ENCODE peak calls at places on chromosomes 16 and 17, in four cellular contexts. M is H9, S is neuronal stem cell, B is Karpas-422. W is an unnamed sample. For H3K4me1, the result is how much of the 10 kb centered on the place peaks cover.

GRCh38 chr16:19923396-19923795 is 38.7 kb upstream of the GPRC5B start:
- DNase-seq in M (peak), S (no peak), B (no peak), W (no peak)

GRCh38 chr17:18093616-18094408 is 6.1 kb downstream of the DRG2 start:
- DNase-seq in M (peak), S (no peak), B (peak), W (peak)

GRCh38 chr16:1395444-1396074 is 18.9 kb downstream of the UNKL start:
- DNase-seq in M (no peak), S (no peak), B (no peak), W (no peak)

GRCh38 chr17:78322858-78323455 is 36.9 kb downstream of the SOCS3 start:
- DNase-seq in M (no peak), S (no peak), B (peak), W (no peak)

GRCh38 chr16:3134338-3135119 is at the start of gene ZNF213:
- DNase-seq in M (peak), S (peak), B (peak), W (peak)

GRCh38 chr17:82080048-82080788 is 14.6 kb upstream of the DUS1L start:
- DNase-seq in M (no peak), S (no peak), B (no peak), W (no peak)

GRCh38 chr17:75557075-75557851 is 30.3 kb upstream of the MYO15B start:
- DNase-seq in M (no peak), S (no peak), B (no peak), W (no peak)

GRCh38 chr17:45969726-45970125 is 29.3 kb upstream of the STH start:
- DNase-seq in M (no peak), S (no peak), B (no peak), W (no peak)

GRCh38 chr16:24975428-24975889 is 39.7 kb downstream of the ARHGAP17 start:
- DNase-seq in M (no peak), S (no peak), B (no peak), W (no peak)

GRCh38 chr16:83903739-83904138 is 4.8 kb downstream of the MLYCD start:
- DNase-seq in M (no peak), S (no peak), B (no peak), W (no peak)

GRCh38 chr17:46978489-46979022 is 497 bp downstream of the RPRML start:
- DNase-seq in M (peak), S (peak), B (no peak), W (no peak)

GRCh38 chr16:72991211-72991610 is 56.7 kb downstream of the ZFHX3 start:
- DNase-seq in M (no peak), S (no peak), B (no peak), W (no peak)

GRCh38 chr16:72990571-72990970 is 57.4 kb downstream of the ZFHX3 start:
- DNase-seq in M (no peak), S (no peak), B (no peak), W (no peak)

GRCh38 chr16:72990003-72990521 is 57.9 kb downstream of the ZFHX3 start:
- DNase-seq in M (no peak), S (no peak), B (no peak), W (peak)

GRCh38 chr16:72992142-72992601 is 55.8 kb downstream of the ZFHX3 start:
- DNase-seq in M (peak), S (peak), B (no peak), W (no peak)

DNA sequence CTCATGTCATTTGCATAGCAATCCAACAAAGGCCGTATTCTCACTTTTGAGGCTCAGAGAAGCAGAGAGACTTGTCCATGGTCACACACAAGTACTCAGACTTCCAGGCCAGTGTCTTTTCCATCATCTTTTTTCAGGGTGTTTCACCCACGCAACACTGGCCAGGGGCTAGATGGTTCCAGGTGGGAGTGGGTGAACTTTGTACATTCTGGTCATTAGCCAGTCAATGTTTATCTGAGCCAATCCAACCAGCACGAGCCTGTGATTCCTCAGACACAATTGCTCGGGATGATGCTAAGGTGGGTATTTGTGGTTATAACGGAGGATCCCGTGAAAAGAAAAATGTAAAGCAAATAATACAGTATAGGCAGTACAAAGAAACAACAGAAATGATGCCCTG is 56.3 kb downstream of the ZFHX3 start:
- DNase-seq in M (no peak), S (no peak), B (no peak), W (no peak)
- H3K4me1 ChIP-seq in M (under half), S (under half), B (under half), W (under half)

GRCh38 chr17:63944736-63945499 is 12.8 kb upstream of the CD79B start:
- DNase-seq in M (no peak), S (no peak), B (no peak), W (no peak)
- H3K4me2 ChIP-seq in M (no peak), S (no peak), B (no peak), W (no peak)

GRCh38 chr16:78955206-78955605 is 645.3 kb downstream of the MAF start:
- DNase-seq in M (no peak), S (no peak), B (no peak), W (no peak)

GRCh38 chr16:78957328-78958100 is 643.0 kb downstream of the MAF start:
- DNase-seq in M (no peak), S (peak), B (no peak), W (no peak)

GRCh38 chr16:78952630-78953029 is 647.9 kb downstream of the MAF start:
- DNase-seq in M (no peak), S (no peak), B (no peak), W (no peak)

GRCh38 chr16:78950768-78951167 is 649.8 kb downstream of the MAF start:
- DNase-seq in M (no peak), S (no peak), B (no peak), W (no peak)

GRCh38 chr16:78953526-78953925 is 647.0 kb downstream of the MAF start:
- DNase-seq in M (no peak), S (no peak), B (no peak), W (no peak)
- H3K4me1 ChIP-seq in M (under half), S (under half), B (under half), W (under half)

GRCh38 chr17:67490471-67490870 is 113.4 kb downstream of the PITPNC1 start:
- DNase-seq in M (peak), S (no peak), B (no peak), W (no peak)
- H3K4me2 ChIP-seq in M (peak), S (no peak), B (no peak), W (peak)

GRCh38 chr17:28949185-28950016 is 1.9 kb downstream of the PHF12 start:
- DNase-seq in M (peak), S (peak), B (peak), W (peak)

GRCh38 chr17:28948342-28948741 is 3.0 kb downstream of the PHF12 start:
- DNase-seq in M (no peak), S (no peak), B (no peak), W (peak)

GRCh38 chr17:28950017-28950751 is 1.1 kb downstream of the PHF12 start:
- DNase-seq in M (peak), S (peak), B (peak), W (peak)

GRCh38 chr17:28947639-28948038 is 3.7 kb downstream of the PHF12 start:
- DNase-seq in M (no peak), S (no peak), B (no peak), W (no peak)

GRCh38 chr17:28948873-28949184 is 2.5 kb downstream of the PHF12 start:
- DNase-seq in M (peak), S (peak), B (no peak), W (no peak)
- H3K4me1 ChIP-seq in M (under half), S (under half), B (half or more), W (under half)

GRCh38 chr17:13589658-13590057 is 12.1 kb downstream of the HS3ST3A1 start:
- DNase-seq in M (no peak), S (no peak), B (no peak), W (no peak)
- H3K4me2 ChIP-seq in M (no peak), S (no peak), B (no peak), W (no peak)

GRCh38 chr17:62149961-62150360 is 84.9 kb upstream of the MED13 start:
- DNase-seq in M (no peak), S (no peak), B (no peak), W (no peak)
- H3K4me1 ChIP-seq in M (under half), S (under half), B (under half), W (under half)

GRCh38 chr16:7013990-7014389 is 318.7 kb upstream of the RBFOX1 start:
- DNase-seq in M (no peak), S (peak), B (peak), W (no peak)
- H3K4me2 ChIP-seq in M (no peak), S (no peak), B (no peak), W (no peak)

DNA sequence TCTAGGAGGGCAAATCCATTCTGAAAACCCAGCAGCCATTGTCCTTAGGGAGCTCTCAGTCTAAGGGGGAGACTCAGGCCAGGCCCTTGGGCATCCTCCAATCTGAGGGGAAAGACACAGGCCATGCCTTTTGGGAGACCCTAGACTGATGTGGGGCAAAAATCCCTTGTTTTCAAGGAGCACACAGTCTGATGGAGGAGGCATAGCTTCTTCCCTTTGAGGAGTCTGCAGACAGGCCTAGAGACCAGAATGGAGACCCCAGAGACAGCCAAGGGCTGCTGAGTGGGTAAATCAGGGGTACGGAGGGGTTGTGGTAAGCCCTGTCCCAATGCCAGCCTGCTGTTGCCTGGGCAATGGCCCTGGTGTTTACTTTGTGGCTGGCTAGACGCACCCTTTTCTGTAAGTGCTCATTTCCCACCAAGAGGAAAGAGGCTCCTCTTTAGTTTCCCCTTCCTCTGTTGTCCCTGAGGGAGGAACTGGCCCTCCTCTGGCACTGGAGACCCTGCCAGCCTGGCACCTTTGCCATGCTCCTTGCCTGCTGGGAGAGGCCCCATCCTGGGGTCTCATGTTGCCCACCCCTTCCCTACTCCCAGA is 19.3 kb downstream of the ARHGAP23 start:
- DNase-seq in M (no peak), S (no peak), B (no peak), W (peak)
- H3K4me1 ChIP-seq in M (under half), S (under half), B (under half), W (half or more)

W was measured in endothelial cell of umbilical vein.